ENCODE peak calls at places on chromosomes 16 and 17, in five cellular contexts. B, K, J, G and E are unnamed samples.

GRCh38 chr16:1089822-1090619 is 6.0 kb downstream of the C1QTNF8 start:
- DNase-seq in G (no peak), K (peak), J (no peak), B (no peak), E (no peak)

GRCh38 chr17:44083250-44083849 is 12.8 kb downstream of the G6PC3 start:
- DNase-seq in K (no peak), G (no peak), B (no peak), J (no peak), E (no peak)

GRCh38 chr16:81657224-81657623 is 121.9 kb upstream of the PLCG2 start:
- DNase-seq in J (no peak), K (no peak), G (no peak), B (no peak), E (no peak)

GRCh38 chr17:65453204-65453931 is 108.1 kb downstream of the AXIN2 start:
- DNase-seq in K (no peak), B (no peak), G (no peak), J (no peak), E (no peak)

GRCh38 chr16:89922477-89922883 is 662 bp upstream of the TUBB3 start:
- DNase-seq in K (peak), G (peak), J (peak), B (peak), E (no peak)

GRCh38 chr16:20968765-20969164 is 68.2 kb downstream of the LYRM1 start:
- DNase-seq in G (no peak), B (no peak), J (no peak), K (no peak), E (no peak)

GRCh38 chr16:66457888-66458287 is 30.8 kb downstream of the BEAN1 start:
- DNase-seq in G (peak), K (no peak), B (no peak), J (peak), E (no peak)

GRCh38 chr17:80754846-80755245 is 210.2 kb downstream of the RPTOR start:
- DNase-seq in J (no peak), G (no peak), B (no peak), K (no peak), E (no peak)

GRCh38 chr16:17828012-17828411 is 357.3 kb upstream of the XYLT1 start:
- DNase-seq in J (no peak), G (peak), B (no peak), K (no peak), E (no peak)

GRCh38 chr17:79798296-79799173 is 1.7 kb upstream of the CBX8 start:
- DNase-seq in J (no peak), K (no peak), G (no peak), B (no peak), E (no peak)

GRCh38 chr16:75235721-75236193 is 15.7 kb downstream of the BCAR1 start:
- DNase-seq in J (no peak), K (no peak), G (no peak), B (no peak), E (no peak)

GRCh38 chr16:57735755-57736418 is at the start of gene KATNB1:
- DNase-seq in K (no peak), G (no peak), J (no peak), B (no peak), E (no peak)

GRCh38 chr16:82963653-82964052 is 336.9 kb downstream of the CDH13 start:
- DNase-seq in K (no peak), B (no peak), G (no peak), J (no peak), E (no peak)

GRCh38 chr17:29833801-29834200 is 96.2 kb downstream of the SSH2 start:
- DNase-seq in G (no peak), K (no peak), B (no peak), J (no peak), E (no peak)

GRCh38 chr17:57684711-57685498 is 60.2 kb downstream of the CCDC182 start:
- DNase-seq in K (no peak), B (no peak), G (no peak), J (no peak), E (no peak)

GRCh38 chr16:19882186-19882585 is 2.5 kb downstream of the GPRC5B start:
- DNase-seq in B (no peak), J (no peak), G (no peak), K (no peak), E (no peak)

GRCh38 chr16:8708546-8708945 is 34.1 kb downstream of the ABAT start:
- DNase-seq in K (no peak), J (no peak), G (no peak), B (no peak), E (no peak)

GRCh38 chr17:66714046-66715023 is 120.6 kb upstream of the CACNG5 start:
- DNase-seq in J (no peak), K (no peak), B (peak), G (no peak), E (no peak)